ENCODE peak calls at places on chromosomes 4 and X, in ten cellular contexts. R is IMR-90; I is fibroblast of lung; Q is K562; S is right lobe of liver; C is T-helper 17 cell; Y is GM23248; W is CD4-positive, CD25-positive, alpha-beta regulatory T cell; J is AG04450; F is SJCRH30. X is an unnamed sample. For H3K9me3, the result is how much of the 10 kb centered on the place peaks cover.

GRCh38 chrX:110563276-110563675 is 204.6 kb downstream of the RTL9 start:
- DNase-seq in R (no peak), I (peak), Q (no peak), S (no peak), C (no peak), Y (peak), W (no peak), J (no peak), F (peak), X (no peak)

GRCh38 chr4:74540193-74540592 is 95.3 kb downstream of the AREG start:
- DNase-seq in R (peak), I (peak), Q (no peak), S (no peak), C (no peak), Y (peak), W (no peak), J (no peak), F (no peak), X (no peak)

GRCh38 chrX:39451061-39451460 is 646.7 kb downstream of the BCOR start:
- DNase-seq in R (no peak), I (no peak), Q (no peak), S (no peak), C (no peak), Y (no peak), W (no peak), J (no peak), F (peak), X (no peak)

GRCh38 chrX:120462370-120462769 is 6.7 kb downstream of the LAMP2 start:
- DNase-seq in R (no peak), I (no peak), Q (no peak), S (no peak), C (no peak), Y (no peak), W (no peak), J (no peak), F (no peak), X (no peak)

GRCh38 chr4:99861120-99861905 is 32.9 kb downstream of the LAMTOR3 start:
- DNase-seq in R (no peak), I (no peak), Q (no peak), S (no peak), C (no peak), Y (no peak), W (peak), J (no peak), F (no peak), X (no peak)

GRCh38 chr4:37812713-37813112 is 13.8 kb upstream of the PGM2 start:
- DNase-seq in R (peak), I (peak), Q (no peak), S (no peak), C (no peak), Y (peak), W (no peak), J (no peak), F (peak), X (no peak)

GRCh38 chr4:143302526-143302925 is 34.1 kb upstream of the GAB1 start:
- DNase-seq in R (peak), I (peak), Q (no peak), S (no peak), C (no peak), Y (peak), W (no peak), J (no peak), F (no peak), X (no peak)

GRCh38 chrX:139086243-139086642 is 374.7 kb upstream of the FGF13 start:
- DNase-seq in R (no peak), I (no peak), Q (no peak), S (no peak), C (no peak), Y (peak), W (no peak), J (no peak), F (no peak), X (no peak)

GRCh38 chr4:124079174-124079780 is 633.3 kb downstream of the ANKRD50 start:
- DNase-seq in R (peak), I (peak), Q (no peak), S (no peak), C (no peak), Y (peak), W (no peak), J (no peak), F (no peak), X (no peak)

GRCh38 chr4:87632469-87632868 is 17.6 kb upstream of the DMP1 start:
- DNase-seq in R (no peak), I (peak), Q (no peak), S (no peak), C (no peak), Y (peak), W (no peak), J (no peak), F (peak), X (no peak)

GRCh38 chr4:124144302-124144701 is 568.2 kb downstream of the ANKRD50 start:
- DNase-seq in R (no peak), I (peak), Q (no peak), S (no peak), C (no peak), Y (peak), W (no peak), J (no peak), F (peak), X (no peak)

GRCh38 chrX:129726307-129727111 is 12.3 kb upstream of the XPNPEP2 start:
- DNase-seq in R (peak), I (peak), Q (peak), S (peak), C (peak), Y (peak), W (peak), J (no peak), F (peak), X (no peak)

GRCh38 chrX:33062016-33062415 is 149.3 kb downstream of the DMD start:
- DNase-seq in R (no peak), I (no peak), Q (no peak), S (no peak), C (no peak), Y (no peak), W (no peak), J (no peak), F (no peak), X (no peak)

GRCh38 chr4:103721251-103721650 is 1.5 kb upstream of the TACR3 start:
- DNase-seq in R (no peak), I (no peak), Q (no peak), S (no peak), C (no peak), Y (peak), W (no peak), J (no peak), F (no peak), X (no peak)

GRCh38 chr4:2462218-2462991 is 6.5 kb upstream of the RNF4 start:
- DNase-seq in R (peak), I (peak), Q (peak), S (peak), C (peak), Y (peak), W (peak), J (peak), F (peak), X (peak)

GRCh38 chr4:36420111-36420679 is 138.8 kb downstream of the DTHD1 start:
- DNase-seq in R (no peak), I (no peak), Q (no peak), S (no peak), C (no peak), Y (no peak), W (no peak), J (no peak), F (no peak), X (no peak)

GRCh38 chr4:8719421-8719820 is 126.9 kb downstream of the CPZ start:
- DNase-seq in R (no peak), I (no peak), Q (no peak), S (no peak), C (no peak), Y (no peak), W (no peak), J (no peak), F (no peak), X (no peak)

GRCh38 chr4:84681488-84682274 is 98.8 kb downstream of the CDS1 start:
- DNase-seq in R (peak), I (peak), Q (no peak), S (no peak), C (no peak), Y (peak), W (peak), J (peak), F (peak), X (peak)

GRCh38 chr4:131257241-131257640 is 1891.9 kb upstream of the PCDH10 start:
- DNase-seq in R (no peak), I (no peak), Q (no peak), S (no peak), C (no peak), Y (no peak), W (no peak), J (no peak), F (no peak), X (no peak)

GRCh38 chr4:152454398-152455011 is 81.4 kb downstream of the FBXW7 start:
- DNase-seq in R (peak), I (peak), Q (no peak), S (no peak), C (no peak), Y (peak), W (peak), J (no peak), F (no peak), X (no peak)

GRCh38 chr4:6355052-6355451 is 85.4 kb downstream of the WFS1 start:
- DNase-seq in R (no peak), I (no peak), Q (peak), S (no peak), C (no peak), Y (no peak), W (no peak), J (no peak), F (no peak), X (no peak)

GRCh38 chr4:155403886-155404285 is 27.1 kb upstream of the MAP9 start:
- DNase-seq in R (peak), I (peak), Q (no peak), S (no peak), C (no peak), Y (peak), W (no peak), J (no peak), F (no peak), X (no peak)

GRCh38 chrX:130211415-130212186 is 39.8 kb downstream of the RAB33A start:
- DNase-seq in R (no peak), I (no peak), Q (no peak), S (no peak), C (no peak), Y (no peak), W (no peak), J (no peak), F (no peak), X (no peak)

GRCh38 chr4:122842984-122843531 is 16.4 kb downstream of the FGF2 start:
- DNase-seq in R (no peak), I (no peak), Q (no peak), S (no peak), C (no peak), Y (peak), W (no peak), J (no peak), F (no peak), X (peak)

GRCh38 chr4:156362581-156362980 is 408.9 kb upstream of the CTSO start:
- DNase-seq in R (peak), I (peak), Q (no peak), S (no peak), C (no peak), Y (peak), W (no peak), J (no peak), F (no peak), X (no peak)

GRCh38 chr4:57020467-57021101 is 41.9 kb downstream of the POLR2B start:
- DNase-seq in R (peak), I (peak), Q (no peak), S (no peak), C (no peak), Y (peak), W (no peak), J (peak), F (no peak), X (no peak)

GRCh38 chrX:74931214-74931613 is 6.0 kb upstream of the NEXMIF start:
- DNase-seq in R (no peak), I (no peak), Q (no peak), S (no peak), C (no peak), Y (no peak), W (no peak), J (no peak), F (peak), X (no peak)

GRCh38 chr4:288891-289290 is 16.4 kb downstream of the ZNF732 start:
- DNase-seq in R (no peak), I (peak), Q (no peak), S (no peak), C (no peak), Y (no peak), W (no peak), J (no peak), F (peak), X (no peak)

DNA sequence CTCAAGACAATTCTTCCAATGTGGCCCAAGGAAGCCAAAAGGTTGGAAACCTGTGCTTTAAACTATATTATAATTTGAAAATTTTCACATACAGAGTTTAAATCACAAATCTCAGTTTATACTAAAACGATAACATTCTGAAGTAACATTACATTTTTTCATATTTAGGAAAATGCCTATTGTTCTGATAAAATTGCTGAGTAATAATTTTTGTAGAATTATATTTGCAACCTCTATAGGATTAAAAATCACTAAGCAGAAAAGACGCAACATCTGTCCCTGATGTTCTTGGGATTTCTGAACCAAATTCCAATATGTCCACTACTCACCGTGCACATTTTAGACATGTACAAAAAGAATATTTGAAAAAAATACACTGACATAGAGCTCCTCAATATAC is 10.5 kb downstream of the ZNF732 start:
- DNase-seq in R (no peak), I (no peak), Q (no peak), S (no peak), C (no peak), Y (no peak), W (no peak), J (no peak), F (no peak), X (no peak)
- H3K9me3 ChIP-seq in R (under half), I (under half), Q (under half), S (under half), C (under half), Y (under half), W (under half), J (under half), F (under half), X (under half)

GRCh38 chr4:48991357-48991756 is 5.3 kb downstream of the CWH43 start:
- DNase-seq in R (no peak), I (no peak), Q (no peak), S (no peak), C (no peak), Y (no peak), W (no peak), J (no peak), F (no peak), X (no peak)
- H3K9me3 ChIP-seq in R (under half), I (under half), Q (under half), S (under half), C (under half), Y (under half), W (under half), J (under half), F (under half), X (under half)

GRCh38 chrX:358651-359143 is 28.0 kb downstream of the PPP2R3B start:
- DNase-seq in R (no peak), I (no peak), Q (no peak), S (peak), C (no peak), Y (no peak), W (no peak), J (no peak), F (no peak), X (no peak)
- H3K9me3 ChIP-seq in R (under half), I (under half), Q (under half), S (under half), C (under half), Y (under half), W (under half), J (half or more), F (under half), X (under half)

DNA sequence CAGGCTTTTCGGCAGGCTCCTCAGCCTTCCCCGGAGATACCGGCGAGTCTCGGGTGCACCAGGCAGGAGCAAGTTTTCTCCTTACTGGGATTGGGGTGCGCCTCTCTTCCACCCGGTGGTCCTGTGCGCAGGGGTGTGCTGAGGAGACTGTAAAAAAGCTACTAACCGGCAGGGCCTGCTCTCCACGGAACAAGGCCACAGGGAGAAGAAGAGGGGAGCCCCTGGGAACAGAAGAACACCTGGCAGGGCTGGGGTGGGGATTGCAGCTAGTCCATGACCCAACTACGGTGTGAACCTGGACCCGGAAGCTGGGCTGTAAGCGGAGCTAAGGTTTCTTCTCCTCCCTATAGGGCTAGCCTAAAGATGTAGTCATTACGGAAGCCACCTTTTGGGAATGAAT is 17.7 kb upstream of the ZIC3 start:
- DNase-seq in R (no peak), I (no peak), Q (no peak), S (no peak), C (no peak), Y (no peak), W (no peak), J (no peak), F (no peak), X (no peak)
- H3K9me3 ChIP-seq in R (under half), I (under half), Q (under half), S (under half), C (under half), Y (under half), W (under half), J (under half), F (under half), X (under half)

GRCh38 chrX:65846974-65847373 is 179.5 kb downstream of the MSN start:
- DNase-seq in R (no peak), I (no peak), Q (no peak), S (no peak), C (no peak), Y (no peak), W (no peak), J (no peak), F (no peak), X (no peak)
- H3K9me3 ChIP-seq in R (under half), I (under half), Q (under half), S (under half), C (under half), Y (under half), W (under half), J (under half), F (under half), X (under half)

GRCh38 chr4:186570193-186570996 is 15.0 kb upstream of the MTNR1A start:
- DNase-seq in R (peak), I (peak), Q (no peak), S (no peak), C (no peak), Y (peak), W (no peak), J (peak), F (no peak), X (peak)
- H3K9me3 ChIP-seq in R (under half), I (under half), Q (under half), S (under half), C (under half), Y (under half), W (under half), J (under half), F (under half), X (under half)

DNA sequence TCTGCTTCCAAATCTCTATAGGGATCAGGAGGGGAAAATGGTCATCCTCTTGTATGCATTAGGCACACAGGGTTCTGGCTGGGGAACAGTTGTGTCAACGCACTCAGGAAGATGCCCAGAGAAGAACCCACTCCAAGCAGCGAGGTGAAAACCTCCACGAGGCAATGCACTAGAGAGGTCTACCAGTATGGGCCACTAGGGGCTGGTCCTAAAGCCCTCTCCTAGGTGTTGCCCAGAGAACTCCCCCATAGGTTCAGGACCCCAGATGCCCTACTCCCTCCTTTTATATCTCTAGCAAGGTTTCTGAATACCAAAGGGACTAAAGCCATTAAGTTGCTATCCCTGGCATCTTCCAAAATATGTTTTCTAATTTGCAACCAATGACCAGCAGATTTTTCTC is 142.7 kb upstream of the NLGN4X start:
- DNase-seq in R (no peak), I (no peak), Q (no peak), S (no peak), C (no peak), Y (no peak), W (no peak), J (no peak), F (no peak), X (no peak)
- H3K9me3 ChIP-seq in R (under half), I (under half), Q (under half), S (under half), C (under half), Y (under half), W (under half), J (under half), F (under half), X (under half)

GRCh38 chr4:45472490-45472889 is 651.4 kb downstream of the GABRG1 start:
- DNase-seq in R (no peak), I (no peak), Q (no peak), S (no peak), C (no peak), Y (no peak), W (no peak), J (no peak), F (no peak), X (no peak)

GRCh38 chr4:45477311-45477733 is 646.5 kb downstream of the GABRG1 start:
- DNase-seq in R (no peak), I (no peak), Q (no peak), S (no peak), C (no peak), Y (no peak), W (no peak), J (no peak), F (no peak), X (no peak)

GRCh38 chr4:45471335-45471734 is 652.5 kb downstream of the GABRG1 start:
- DNase-seq in R (no peak), I (no peak), Q (no peak), S (no peak), C (no peak), Y (no peak), W (no peak), J (no peak), F (no peak), X (no peak)

DNA sequence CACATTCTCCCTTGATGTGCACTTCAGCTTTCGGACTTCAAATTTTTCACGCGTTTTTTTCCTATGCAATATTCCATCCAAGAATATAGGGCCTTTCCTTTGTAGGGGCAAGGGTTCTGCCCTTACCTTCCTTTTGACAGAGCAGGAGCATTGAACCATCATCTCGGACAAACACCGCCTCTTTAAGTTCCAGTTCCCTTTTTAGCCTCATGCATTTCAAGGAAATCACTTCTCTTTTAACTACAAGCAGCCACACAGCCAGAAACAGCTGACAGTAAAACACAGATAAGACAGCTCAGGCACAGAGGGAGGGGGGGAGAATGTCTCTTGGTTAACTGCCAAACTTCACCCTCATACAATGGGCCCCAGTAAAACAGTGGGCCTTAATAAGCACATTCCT is 648.4 kb downstream of the GABRG1 start:
- DNase-seq in R (no peak), I (no peak), Q (no peak), S (no peak), C (no peak), Y (no peak), W (no peak), J (no peak), F (peak), X (no peak)
- H3K9me3 ChIP-seq in R (under half), I (under half), Q (under half), S (under half), C (under half), Y (under half), W (under half), J (under half), F (under half), X (under half)

GRCh38 chr4:93891244-93891643 is 62.7 kb downstream of the ATOH1 start:
- DNase-seq in R (no peak), I (no peak), Q (no peak), S (no peak), C (no peak), Y (no peak), W (no peak), J (no peak), F (no peak), X (no peak)
- H3K9me3 ChIP-seq in R (under half), I (under half), Q (under half), S (under half), C (under half), Y (under half), W (under half), J (under half), F (under half), X (under half)

GRCh38 chr4:76429636-76430035 is 5.4 kb upstream of the SHROOM3 start:
- DNase-seq in R (no peak), I (no peak), Q (no peak), S (no peak), C (no peak), Y (no peak), W (no peak), J (no peak), F (no peak), X (no peak)

GRCh38 chr4:76426272-76426671 is 5.3 kb upstream of the CCDC158 start:
- DNase-seq in R (no peak), I (no peak), Q (no peak), S (no peak), C (no peak), Y (no peak), W (no peak), J (no peak), F (no peak), X (no peak)

GRCh38 chr4:76434901-76435688 is at the start of gene SHROOM3:
- DNase-seq in R (no peak), I (peak), Q (no peak), S (no peak), C (no peak), Y (peak), W (no peak), J (no peak), F (no peak), X (no peak)

GRCh38 chr4:76435689-76436176 is 704 bp downstream of the SHROOM3 start:
- DNase-seq in R (no peak), I (peak), Q (no peak), S (no peak), C (no peak), Y (peak), W (no peak), J (no peak), F (no peak), X (no peak)

GRCh38 chr4:76430519-76431388 is 4.3 kb upstream of the SHROOM3 start:
- DNase-seq in R (peak), I (peak), Q (no peak), S (no peak), C (no peak), Y (peak), W (peak), J (peak), F (peak), X (no peak)
- H3K9me3 ChIP-seq in R (under half), I (under half), Q (under half), S (under half), C (under half), Y (under half), W (under half), J (under half), F (under half), X (under half)

X was measured in mucosa of descending colon.